ENCODE peak calls at places on chromosome 1, in six cellular contexts. K is activated naive CD4-positive, alpha-beta T cell treated with Interleukin-2 at 50 U/mL for 16 hours; J is AG08396; G is HTR-8/SVneo; U is activated CD4-positive, alpha-beta T cell treated with anti-CD3 and anti-CD28 coated beads, Interleukin-2, amount 50 U/mL, for 1 hour; L is mesothelial cell of epicardium. X is an unnamed sample.

GRCh38 chr1:74324684-74325448 is 89.7 kb downstream of the TNNI3K start:
- DNase-seq in L (no peak), K (no peak), U (no peak), G (no peak), J (no peak), X (no peak)

GRCh38 chr1:101101362-101101761 is 75.8 kb upstream of the DPH5 start:
- DNase-seq in U (no peak), J (no peak), G (no peak), L (no peak), K (no peak), X (no peak)

GRCh38 chr1:57115030-57115614 is 149.3 kb upstream of the C8B start:
- DNase-seq in K (no peak), J (no peak), G (no peak), L (no peak), U (no peak), X (no peak)

GRCh38 chr1:33259879-33260278 is 3.6 kb downstream of the ZNF362 start:
- DNase-seq in G (no peak), J (no peak), K (no peak), U (no peak), L (no peak), X (no peak)

GRCh38 chr1:20165522-20165951 is 20.4 kb upstream of the UBXN10 start:
- DNase-seq in J (peak; percentile 39), U (no peak), L (no peak), K (no peak), G (no peak), X (no peak)

GRCh38 chr1:187275985-187276580 is 447.3 kb downstream of the PLA2G4A start:
- DNase-seq in K (no peak), J (no peak), G (no peak), U (no peak), L (no peak), X (no peak)

GRCh38 chr1:155977607-155978324 is 581 bp downstream of the ARHGEF2 start:
- DNase-seq in J (peak; percentile 66), G (no peak), U (no peak), L (no peak), K (peak; percentile 80), X (peak; percentile 86)

GRCh38 chr1:10899490-10900264 is 103.2 kb upstream of the CASZ1 start:
- DNase-seq in K (no peak), J (no peak), U (no peak), G (no peak), L (no peak), X (no peak)

GRCh38 chr1:28631713-28632112 is 11.2 kb downstream of the TAF12 start:
- DNase-seq in J (no peak), U (no peak), K (no peak), L (no peak), G (no peak), X (no peak)

GRCh38 chr1:89908993-89909436 is 85.9 kb upstream of the ZNF326 start:
- DNase-seq in K (no peak), U (no peak), G (peak; percentile 57), J (peak; percentile 15), L (no peak), X (no peak)

GRCh38 chr1:1563688-1564087 is 11.0 kb downstream of the SSU72 start:
- DNase-seq in K (no peak), L (no peak), J (no peak), U (no peak), G (no peak), X (no peak)

GRCh38 chr1:97796716-97797115 is 124.1 kb downstream of the DPYD start:
- DNase-seq in L (no peak), J (no peak), U (no peak), G (no peak), K (no peak), X (no peak)

X was measured in activated naive CD8-positive, alpha-beta T cell treated with anti-CD3 and anti-CD28 coated beads, Interleukin-2, amount 50 U/mL, for 24 hours.